ENCODE peak calls at places on chromosome 15, in seven cellular contexts. F is H1, R is HCT116, V is K562, K is HepG2, W is GM12878, G is SK-N-SH. A is an unnamed sample.

GRCh38 chr15:30065025-30065801 is 17.5 kb upstream of the GOLGA8J start:
- DNase-seq in F (no peak), R (no peak), V (no peak), K (no peak), W (no peak), G (no peak), A (no peak)

GRCh38 chr15:39381517-39381916 is 199.4 kb upstream of the THBS1 start:
- DNase-seq in F (no peak), R (no peak), V (no peak), K (no peak), W (peak; percentile 7), G (no peak), A (no peak)

GRCh38 chr15:76336254-76337046 is at the start of gene ISL2:
- DNase-seq in F (peak; percentile 89), R (peak; percentile 94), V (peak; percentile 97), K (peak; percentile 95), W (peak; percentile 61), G (peak; percentile 99), A (peak; percentile 84)

GRCh38 chr15:31489801-31490646 is 163.4 kb downstream of the KLF13 start:
- DNase-seq in F (no peak), R (peak; percentile 35), V (peak; percentile 55), K (peak; percentile 30), W (no peak), G (peak; percentile 75), A (peak; percentile 92)

GRCh38 chr15:59249816-59250215 is 43.2 kb downstream of the LDHAL6B start:
- DNase-seq in F (no peak), R (no peak), V (no peak), K (no peak), W (no peak), G (no peak), A (no peak)

GRCh38 chr15:80154336-80154735 is 1.5 kb downstream of the FAH start:
- DNase-seq in F (no peak), R (no peak), V (no peak), K (peak; percentile 72), W (no peak), G (no peak), A (no peak)

GRCh38 chr15:71093089-71094024 is 21.9 kb upstream of the THSD4 start:
- DNase-seq in F (no peak), R (peak; percentile 74), V (no peak), K (no peak), W (no peak), G (no peak), A (peak; percentile 72)

GRCh38 chr15:88089019-88089603 is 167.4 kb downstream of the NTRK3 start:
- DNase-seq in F (no peak), R (no peak), V (no peak), K (no peak), W (no peak), G (no peak), A (no peak)

GRCh38 chr15:90690585-90690984 is 26.6 kb upstream of the BLM start:
- DNase-seq in F (no peak), R (no peak), V (no peak), K (no peak), W (no peak), G (no peak), A (no peak)

GRCh38 chr15:40250771-40251454 is 12.1 kb downstream of the PAK6 start:
- DNase-seq in F (no peak), R (no peak), V (no peak), K (no peak), W (no peak), G (no peak), A (no peak)

GRCh38 chr15:49423021-49423420 is at the start of gene FGF7:
- DNase-seq in F (no peak), R (no peak), V (no peak), K (peak; percentile 2), W (no peak), G (no peak), A (no peak)

GRCh38 chr15:89017370-89018066 is 70.7 kb upstream of the ABHD2 start:
- DNase-seq in F (peak; percentile 65), R (peak; percentile 76), V (peak; percentile 78), K (peak; percentile 54), W (peak; percentile 48), G (peak; percentile 84), A (peak; percentile 77)

GRCh38 chr15:32733276-32733675 is 15.5 kb downstream of the GREM1 start:
- DNase-seq in F (no peak), R (no peak), V (no peak), K (no peak), W (no peak), G (no peak), A (no peak)

GRCh38 chr15:41925209-41925608 is 31.4 kb upstream of the SPTBN5 start:
- DNase-seq in F (no peak), R (no peak), V (no peak), K (no peak), W (no peak), G (no peak), A (peak; percentile 95)

GRCh38 chr15:41567870-41568269 is 8.9 kb downstream of the TYRO3 start:
- DNase-seq in F (no peak), R (no peak), V (peak; percentile 42), K (peak; percentile 54), W (no peak), G (no peak), A (no peak)

GRCh38 chr15:42800731-42801474 is 64.0 kb upstream of the CDAN1 start:
- DNase-seq in F (no peak), R (no peak), V (no peak), K (peak; percentile 12), W (no peak), G (no peak), A (no peak)

GRCh38 chr15:20271647-20272046 is 270.0 kb downstream of the GOLGA6L6 start:
- DNase-seq in F (no peak), R (no peak), V (no peak), K (no peak), W (no peak), G (no peak), A (no peak)

GRCh38 chr15:72068826-72069225 is 49.1 kb downstream of the MYO9A start:
- DNase-seq in F (no peak), R (no peak), V (no peak), K (no peak), W (no peak), G (no peak), A (no peak)

GRCh38 chr15:39251413-39252197 is 329.3 kb upstream of the THBS1 start:
- DNase-seq in F (no peak), R (no peak), V (no peak), K (no peak), W (peak; percentile 26), G (no peak), A (no peak)

GRCh38 chr15:81301815-81302399 is 22.0 kb downstream of the STARD5 start:
- DNase-seq in F (no peak), R (no peak), V (no peak), K (no peak), W (peak; percentile 80), G (no peak), A (no peak)

DNA sequence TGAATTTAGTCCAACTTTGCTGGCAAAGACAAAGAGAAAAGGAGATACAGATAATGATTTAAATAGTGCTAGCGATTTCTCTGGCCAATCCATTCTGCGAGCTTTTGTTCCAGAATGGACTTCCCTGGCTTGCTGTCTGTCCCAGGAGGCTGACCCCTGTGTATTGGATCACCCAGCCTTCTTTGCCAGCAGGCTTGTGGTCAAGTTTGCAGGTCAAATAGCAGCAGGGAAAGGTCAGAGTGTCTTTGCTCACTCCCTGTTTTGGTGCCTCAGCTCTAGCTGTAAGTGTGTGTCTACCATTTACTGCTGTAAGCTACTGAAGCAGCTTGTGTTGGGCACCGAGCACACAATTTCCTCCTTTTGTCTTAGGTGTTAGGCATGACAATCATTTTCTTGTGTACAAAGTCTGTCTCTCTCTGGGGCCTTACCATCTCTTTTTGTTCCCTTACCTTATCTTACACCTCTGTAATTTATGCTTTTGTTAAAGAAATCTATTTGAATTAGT is 55.8 kb downstream of the UNC13C start:
- DNase-seq in F (no peak), R (no peak), V (no peak), K (no peak), W (no peak), G (no peak), A (no peak)
- TF ChIP-seq JUND in F (no peak), R (no peak), V (no peak), K (no peak), W (no peak), G (no peak), A (no peak)

GRCh38 chr15:45402162-45402954 is 24.0 kb upstream of the GATM start:
- DNase-seq in F (peak; percentile 94), R (peak; percentile 99), V (peak; percentile 97), K (peak; percentile 97), W (peak; percentile 98), G (peak; percentile 94), A (peak; percentile 98)

GRCh38 chr15:45401665-45402161 is 23.4 kb upstream of the GATM start:
- DNase-seq in F (no peak), R (no peak), V (no peak), K (no peak), W (no peak), G (peak; percentile 33), A (no peak)

GRCh38 chr15:45397116-45397665 is 18.8 kb upstream of the GATM start:
- DNase-seq in F (no peak), R (no peak), V (no peak), K (no peak), W (no peak), G (no peak), A (no peak)

GRCh38 chr15:45402955-45403892 is 24.9 kb upstream of the GATM start:
- DNase-seq in F (no peak), R (no peak), V (peak; percentile 31), K (no peak), W (no peak), G (peak; percentile 70), A (peak; percentile 26)

GRCh38 chr15:45399381-45400212 is 21.3 kb upstream of the GATM start:
- DNase-seq in F (no peak), R (peak; percentile 60), V (no peak), K (peak; percentile 65), W (no peak), G (peak; percentile 42), A (peak; percentile 81)
- TF ChIP-seq JUND in F (no peak), R (no peak), V (no peak), K (no peak), W (no peak), G (no peak), A (no peak)

DNA sequence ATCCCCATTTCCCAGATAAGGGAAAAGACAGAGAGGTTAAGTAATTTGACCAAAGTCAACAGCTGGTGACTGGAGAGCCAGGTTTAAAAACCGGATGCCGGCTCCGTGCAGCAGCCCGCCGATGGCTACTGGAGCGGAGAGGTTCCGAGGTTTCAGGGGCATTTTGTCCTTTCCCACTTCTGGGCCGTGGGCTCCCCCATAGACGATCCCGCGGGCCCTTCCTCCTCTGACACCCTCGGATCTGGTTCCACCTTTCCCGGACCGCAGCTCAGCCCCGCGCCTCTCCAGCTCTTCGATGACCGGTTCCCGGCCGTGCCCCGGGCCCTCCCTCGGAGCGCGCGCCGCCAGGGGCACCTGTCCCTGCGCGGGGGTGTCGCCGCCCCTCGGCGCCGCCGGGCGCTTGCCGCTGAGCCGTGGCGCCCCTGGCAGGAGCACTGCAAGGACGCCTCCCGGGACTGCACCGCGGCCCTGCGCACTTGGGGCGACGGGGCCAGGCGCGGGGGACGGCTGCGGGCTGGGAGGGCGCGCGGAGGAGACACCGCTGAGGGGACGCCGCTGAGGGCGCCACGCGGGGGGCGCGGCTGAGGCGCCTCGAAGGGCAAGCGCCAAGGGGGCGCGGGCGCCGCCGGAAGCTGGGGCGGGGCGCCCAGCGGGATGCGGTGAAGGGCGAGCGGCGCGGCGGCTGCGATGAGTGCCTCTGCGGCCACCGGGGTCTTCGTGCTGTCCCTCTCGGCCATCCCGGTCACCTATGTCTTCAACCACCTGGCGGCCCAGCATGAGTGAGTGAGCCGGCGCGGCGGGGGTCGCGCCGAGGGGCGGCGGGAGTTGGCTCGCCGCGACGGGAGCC is at the start of gene TM6SF1:
- DNase-seq in F (no peak), R (no peak), V (peak; percentile 57), K (no peak), W (no peak), G (peak; percentile 80), A (no peak)
- TF ChIP-seq JUND in F (no peak), R (no peak), V (no peak), K (no peak), W (no peak), G (no peak), A (no peak)

GRCh38 chr15:43939070-43939469 is 112.3 kb downstream of the WDR76 start:
- DNase-seq in F (no peak), R (peak; percentile 12), V (peak; percentile 20), K (no peak), W (no peak), G (peak; percentile 40), A (peak; percentile 36)
- TF ChIP-seq JUND in F (no peak), R (no peak), V (no peak), K (no peak), W (no peak), G (no peak), A (no peak)